ENCODE peak calls at places on chromosomes 5 and 9, in four cellular contexts. R, L, Q and C are unnamed samples. For H3K36me3, the result is how much of the 10 kb centered on the place peaks cover.

GRCh38 chr9:37953775-37954437 is 50.0 kb upstream of the SLC25A51 start:
- DNase-seq in R (peak), L (no peak), Q (no peak), C (no peak)

GRCh38 chr5:142408536-142409252 is 83.9 kb upstream of the SPRY4 start:
- DNase-seq in R (no peak), L (no peak), Q (no peak), C (no peak)

GRCh38 chr9:93976973-93977372 is 21.8 kb upstream of the BARX1 start:
- DNase-seq in R (no peak), L (no peak), Q (peak), C (no peak)

GRCh38 chr5:42517164-42517563 is 93.9 kb downstream of the GHR start:
- DNase-seq in R (no peak), L (no peak), Q (no peak), C (no peak)

GRCh38 chr5:156383510-156383909 is 56.5 kb downstream of the SGCD start:
- DNase-seq in R (no peak), L (no peak), Q (no peak), C (no peak)

GRCh38 chr5:14172149-14172795 is 29.1 kb downstream of the TRIO start:
- DNase-seq in R (no peak), L (no peak), Q (no peak), C (no peak)

GRCh38 chr5:157253547-157253946 is 12.4 kb upstream of the CYFIP2 start:
- DNase-seq in R (peak), L (peak), Q (peak), C (no peak)

GRCh38 chr5:42148813-42149212 is 223.7 kb downstream of the FBXO4 start:
- DNase-seq in R (no peak), L (no peak), Q (no peak), C (no peak)

GRCh38 chr9:26219961-26220360 is 541.7 kb upstream of the TUSC1 start:
- DNase-seq in R (no peak), L (no peak), Q (no peak), C (no peak)

GRCh38 chr5:6732634-6733410 is 19.6 kb downstream of the TENT4A start:
- DNase-seq in R (peak), L (no peak), Q (no peak), C (no peak)

GRCh38 chr5:33588654-33589372 is 148.0 kb downstream of the TARS1 start:
- DNase-seq in R (peak), L (peak), Q (peak), C (no peak)

GRCh38 chr5:80186634-80187033 is 69.2 kb downstream of the SERINC5 start:
- DNase-seq in R (no peak), L (peak), Q (no peak), C (no peak)

GRCh38 chr5:159324097-159324760 is 6.1 kb downstream of the IL12B start:
- DNase-seq in R (no peak), L (no peak), Q (no peak), C (no peak)

GRCh38 chr5:76999451-76999850 is 30.8 kb upstream of the AGGF1 start:
- DNase-seq in R (no peak), L (no peak), Q (no peak), C (no peak)

GRCh38 chr5:68333649-68334549 is 118.3 kb downstream of the PIK3R1 start:
- DNase-seq in R (peak), L (no peak), Q (no peak), C (no peak)

GRCh38 chr5:58019614-58020013 is 440.3 kb downstream of the PLK2 start:
- DNase-seq in R (peak), L (peak), Q (no peak), C (no peak)

GRCh38 chr5:78907255-78907886 is 77.7 kb downstream of the ARSB start:
- DNase-seq in R (peak), L (no peak), Q (no peak), C (no peak)

GRCh38 chr9:77451507-77451906 is 196.6 kb downstream of the GNA14 start:
- DNase-seq in R (no peak), L (no peak), Q (no peak), C (no peak)

GRCh38 chr5:88834499-88834898 is 48.5 kb downstream of the MEF2C start:
- DNase-seq in R (no peak), L (no peak), Q (no peak), C (no peak)

GRCh38 chr5:173919443-173919842 is 31.3 kb downstream of the CPEB4 start:
- DNase-seq in R (peak), L (no peak), Q (no peak), C (no peak)

GRCh38 chr9:120609636-120610035 is 29.7 kb upstream of the CDK5RAP2 start:
- DNase-seq in R (no peak), L (no peak), Q (no peak), C (no peak)

GRCh38 chr5:95843733-95844223 is 21.3 kb upstream of the GLRX start:
- DNase-seq in R (no peak), L (peak), Q (no peak), C (peak)

GRCh38 chr9:136720251-136720886 is 8.0 kb downstream of the DIPK1B start:
- DNase-seq in R (peak), L (no peak), Q (no peak), C (no peak)

GRCh38 chr5:33558489-33558888 is 117.7 kb downstream of the TARS1 start:
- DNase-seq in R (no peak), L (no peak), Q (no peak), C (no peak)

GRCh38 chr5:68803881-68804319 is 289.9 kb upstream of the SLC30A5 start:
- DNase-seq in R (no peak), L (no peak), Q (no peak), C (no peak)

GRCh38 chr5:124735169-124735858 is 11.1 kb downstream of the ZNF608 start:
- DNase-seq in R (no peak), L (no peak), Q (no peak), C (no peak)

GRCh38 chr5:74516217-74516636 is 124.3 kb downstream of the ENC1 start:
- DNase-seq in R (no peak), L (no peak), Q (no peak), C (no peak)

GRCh38 chr5:154985126-154985525 is 28.4 kb upstream of the KIF4B start:
- DNase-seq in R (no peak), L (no peak), Q (no peak), C (no peak)

GRCh38 chr5:174810796-174811195 is 86.4 kb downstream of the MSX2 start:
- DNase-seq in R (no peak), L (no peak), Q (no peak), C (no peak)

GRCh38 chr9:77841739-77842386 is 189.7 kb downstream of the GNAQ start:
- DNase-seq in R (peak), L (no peak), Q (no peak), C (no peak)

GRCh38 chr5:168039485-168040005 is 251.9 kb upstream of the WWC1 start:
- DNase-seq in R (no peak), L (no peak), Q (no peak), C (no peak)

GRCh38 chr9:92962303-92962649 is 15.0 kb downstream of the FGD3 start:
- DNase-seq in R (no peak), L (peak), Q (no peak), C (no peak)

GRCh38 chr9:134776080-134776796 is 104.4 kb upstream of the FCN2 start:
- DNase-seq in R (no peak), L (no peak), Q (no peak), C (no peak)

DNA sequence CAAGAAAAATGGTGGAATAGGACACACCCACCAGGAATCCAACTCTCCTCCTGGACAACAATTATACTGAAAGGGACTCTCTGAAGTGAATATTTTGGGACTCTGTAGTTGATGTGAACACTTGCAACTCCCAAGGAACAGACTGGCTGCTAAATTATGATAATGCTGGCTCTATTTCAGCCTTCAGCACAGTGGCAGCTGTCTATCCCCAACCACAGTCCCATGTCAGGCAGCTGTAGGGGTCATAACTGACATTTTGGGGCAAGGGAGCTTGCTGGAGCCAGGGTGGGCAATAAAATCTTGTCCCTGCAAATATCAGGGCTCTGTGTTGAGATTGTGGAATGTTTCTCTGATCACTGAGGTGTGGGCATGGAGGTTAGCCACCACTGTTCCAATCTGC is 14.2 kb downstream of the SPATA31E1 start:
- DNase-seq in R (no peak), L (no peak), Q (no peak), C (no peak)
- TF ChIP-seq POLR2AphosphoS5 in R (no peak), L (no peak), Q (no peak), C (no peak)

GRCh38 chr5:135955525-135955924 is 742 bp upstream of the LECT2 start:
- DNase-seq in R (no peak), L (no peak), Q (no peak), C (no peak)

GRCh38 chr5:135952683-135953082 is 2.1 kb downstream of the LECT2 start:
- DNase-seq in R (no peak), L (no peak), Q (no peak), C (no peak)

GRCh38 chr5:135953850-135954249 is 933 bp downstream of the LECT2 start:
- DNase-seq in R (no peak), L (no peak), Q (no peak), C (no peak)

GRCh38 chr5:135951807-135952206 is 3.0 kb downstream of the LECT2 start:
- DNase-seq in R (no peak), L (no peak), Q (no peak), C (no peak)

DNA sequence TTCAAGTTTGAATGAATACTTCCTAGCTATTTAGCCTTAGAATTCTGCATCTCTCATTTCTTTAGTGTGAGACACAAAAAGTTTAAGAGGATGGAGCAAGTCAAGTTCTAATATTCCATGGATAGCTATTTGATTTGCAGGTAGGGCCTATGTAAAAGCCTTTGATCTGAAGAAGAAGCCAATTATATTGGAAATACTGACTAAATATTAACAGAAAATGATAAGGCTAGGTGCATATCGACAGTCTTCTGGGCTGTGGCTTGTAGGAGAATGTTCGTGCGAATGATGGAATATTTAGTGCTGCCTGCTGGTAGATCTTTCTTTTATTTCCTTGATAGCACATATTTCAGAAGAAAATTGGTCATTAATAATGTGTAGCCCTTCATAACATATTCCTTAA is at the start of gene LECT2:
- DNase-seq in R (no peak), L (no peak), Q (no peak), C (no peak)
- H3K27ac ChIP-seq in R (no peak), L (no peak), Q (no peak), C (no peak)

DNA sequence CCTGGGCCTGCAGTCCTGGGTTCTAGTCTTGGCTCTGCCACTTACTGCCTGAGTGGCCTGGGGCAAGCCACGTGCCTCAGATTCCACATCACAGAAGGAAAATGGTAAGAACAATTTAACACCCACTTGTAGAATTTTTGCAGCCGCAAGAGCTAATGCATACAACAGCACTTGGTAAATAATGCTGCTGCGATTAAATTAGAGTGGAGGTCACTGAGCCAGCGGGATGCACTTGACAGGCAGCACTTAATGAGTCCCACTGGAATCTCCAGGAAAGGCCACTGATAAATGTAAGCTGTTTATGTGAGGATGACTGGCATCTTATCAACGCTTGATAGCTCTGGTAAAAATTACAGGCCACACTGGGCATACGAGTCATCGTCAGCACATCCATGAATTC is 59.3 kb upstream of the UBTD2 start:
- DNase-seq in R (no peak), L (no peak), Q (no peak), C (no peak)
- H3K36me3 ChIP-seq in R (under half), L (half or more), Q (half or more), C (under half)

GRCh38 chr5:176365663-176366574 is 632 bp downstream of the ARL10 start:
- DNase-seq in R (peak), L (no peak), Q (no peak), C (no peak)

GRCh38 chr5:176366575-176366894 is 1.2 kb downstream of the ARL10 start:
- DNase-seq in R (no peak), L (no peak), Q (no peak), C (no peak)

GRCh38 chr5:176362098-176362442 is 506 bp upstream of the KIAA1191 start:
- DNase-seq in R (no peak), L (no peak), Q (no peak), C (no peak)

GRCh38 chr5:176361437-176362097 is at the start of gene KIAA1191:
- DNase-seq in R (peak), L (peak), Q (peak), C (no peak)

GRCh38 chr5:176364765-176365662 is at the start of gene ARL10:
- DNase-seq in R (peak), L (no peak), Q (no peak), C (no peak)
- TF ChIP-seq POLR2AphosphoS5 in R (no peak), L (no peak), Q (peak), C (no peak)

GRCh38 chr9:36848946-36849345 is 185.1 kb downstream of the PAX5 start:
- DNase-seq in R (no peak), L (no peak), Q (no peak), C (no peak)
- H3K27ac ChIP-seq in R (no peak), L (no peak), Q (no peak), C (no peak)

DNA sequence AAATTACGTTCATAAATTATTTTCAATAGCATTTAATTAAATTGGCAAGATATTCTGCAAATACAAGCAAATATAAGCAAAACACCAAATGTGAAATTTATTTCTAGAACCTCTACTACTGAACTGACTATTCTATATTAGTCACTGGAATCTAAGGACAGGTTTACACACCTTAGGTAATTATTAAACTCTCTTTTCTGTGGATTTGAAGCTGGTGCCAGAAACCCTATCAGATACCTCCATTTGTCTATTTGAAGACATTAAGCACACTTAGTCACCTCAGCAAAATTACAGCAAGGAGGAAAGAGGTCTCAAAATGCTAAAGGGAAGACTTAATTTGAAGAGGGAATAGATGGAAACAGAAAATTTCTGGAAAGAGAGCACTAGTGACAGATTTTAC is 83.4 kb downstream of the CPLANE1 start:
- DNase-seq in R (no peak), L (no peak), Q (no peak), C (no peak)
- H3K36me3 ChIP-seq in R (under half), L (half or more), Q (under half), C (under half)